ENCODE peak calls at places on chromosomes 16 and 17, in eight cellular contexts. V is cardiac muscle cell, J is lung, Q is HFF-Myc, B is fibroblast of pulmonary artery, O is astrocyte of the cerebellum, H is epithelial cell of esophagus, W is PC-9. R is an unnamed sample.
A peak's percentile ranks its signal among the peaks of the same experiment; 100 is the strongest.

GRCh38 chr16:90018297-90019200 is 707 bp downstream of the DBNDD1 start:
- DNase-seq in V (peak; percentile 27), B (no peak), J (no peak), H (peak; percentile 39), Q (no peak), W (peak; percentile 39), O (no peak), R (no peak)

GRCh38 chr16:78503501-78504110 is 404.2 kb downstream of the WWOX start:
- DNase-seq in V (peak; percentile 79), J (peak; percentile 62), Q (no peak), W (no peak), H (peak; percentile 58), B (peak; percentile 64), O (peak; percentile 36), R (peak; percentile 64)

GRCh38 chr17:48997103-48997826 is at the start of gene IGF2BP1:
- DNase-seq in O (no peak), Q (no peak), V (peak; percentile 87), W (no peak), H (peak; percentile 13), B (peak; percentile 73), J (no peak), R (peak; percentile 74)

GRCh38 chr16:81175325-81175891 is 63.1 kb upstream of the BCO1 start:
- DNase-seq in W (peak; percentile 86), B (peak; percentile 23), O (peak; percentile 49), H (peak; percentile 52), J (no peak), Q (peak; percentile 33), V (no peak), R (peak; percentile 62)

GRCh38 chr17:55346658-55347057 is 75.0 kb downstream of the MMD start:
- DNase-seq in W (no peak), O (no peak), J (no peak), V (no peak), H (no peak), Q (no peak), B (no peak), R (no peak)

GRCh38 chr16:84700518-84701277 is 898 bp downstream of the USP10 start:
- DNase-seq in V (peak; percentile 35), B (peak; percentile 30), H (peak; percentile 38), O (no peak), J (no peak), Q (no peak), W (no peak), R (peak; percentile 25)

GRCh38 chr16:81652798-81653505 is 126.1 kb upstream of the PLCG2 start:
- DNase-seq in J (no peak), Q (no peak), O (no peak), H (no peak), V (no peak), B (no peak), W (no peak), R (no peak)

GRCh38 chr17:20706752-20707372 is 127.3 kb downstream of the CDRT15L2 start:
- DNase-seq in V (no peak), B (no peak), Q (no peak), J (no peak), W (no peak), H (peak; percentile 34), O (no peak), R (no peak)

GRCh38 chr17:32916134-32916533 is 11.8 kb upstream of the TMEM98 start:
- DNase-seq in V (no peak), B (no peak), Q (no peak), W (no peak), O (no peak), J (peak; percentile 17), H (no peak), R (no peak)

GRCh38 chr17:46977750-46978488 is 1.1 kb downstream of the RPRML start:
- DNase-seq in O (no peak), V (no peak), W (no peak), Q (no peak), H (no peak), B (no peak), J (no peak), R (no peak)

GRCh38 chr17:4354862-4355514 is 11.5 kb downstream of the UBE2G1 start:
- DNase-seq in V (no peak), O (no peak), Q (no peak), B (no peak), H (peak; percentile 29), J (no peak), W (no peak), R (no peak)

GRCh38 chr17:60461584-60461983 is 39.3 kb downstream of the CHCT1 start:
- DNase-seq in W (no peak), H (no peak), B (no peak), Q (no peak), V (no peak), J (no peak), O (no peak), R (no peak)

GRCh38 chr16:24580665-24581064 is 41.3 kb downstream of the RBBP6 start:
- DNase-seq in Q (peak; percentile 5), J (no peak), O (peak; percentile 8), B (peak; percentile 63), V (no peak), W (no peak), H (peak; percentile 36), R (peak; percentile 67)

GRCh38 chr17:44628234-44629188 is 27.8 kb upstream of the MEIOC start:
- DNase-seq in B (peak; percentile 15), H (no peak), Q (no peak), V (peak; percentile 91), O (no peak), W (no peak), J (no peak), R (no peak)

GRCh38 chr16:74556375-74556922 is 50.5 kb downstream of the GLG1 start:
- DNase-seq in W (peak; percentile 44), B (peak; percentile 25), J (no peak), V (no peak), Q (no peak), H (peak; percentile 64), O (no peak), R (no peak)

GRCh38 chr17:2122641-2123302 is 67.9 kb downstream of the HIC1 start:
- DNase-seq in J (peak; percentile 61), B (peak; percentile 91), Q (no peak), W (no peak), H (peak; percentile 81), V (no peak), O (peak; percentile 78), R (peak; percentile 81)

GRCh38 chr17:35590249-35590824 is 3.2 kb downstream of the AP2B1 start:
- DNase-seq in O (no peak), J (no peak), Q (no peak), W (no peak), V (no peak), H (no peak), B (no peak), R (no peak)

GRCh38 chr16:53769787-53770186 is 65.8 kb downstream of the FTO start:
- DNase-seq in H (no peak), Q (no peak), B (no peak), W (no peak), V (peak; percentile 66), J (no peak), O (no peak), R (no peak)

GRCh38 chr17:48457080-48457836 is 27.2 kb upstream of the SKAP1 start:
- DNase-seq in J (peak; percentile 61), H (peak; percentile 62), W (peak; percentile 44), V (peak; percentile 80), O (peak; percentile 15), B (peak; percentile 64), Q (no peak), R (peak; percentile 64)

GRCh38 chr16:88610080-88610479 is 28.3 kb upstream of the IL17C start:
- DNase-seq in J (no peak), W (peak; percentile 10), O (no peak), H (no peak), V (no peak), Q (no peak), B (no peak), R (no peak)
- TF ChIP-seq CTCF in J (no peak), W (peak; percentile 32), O (peak; percentile 33), H (peak; percentile 21), V (no peak), Q (peak; percentile 6), B (peak; percentile 1), R (peak; percentile 13)

GRCh38 chr17:57578608-57578990 is 166.5 kb downstream of the CCDC182 start:
- DNase-seq in V (no peak), Q (no peak), O (peak; percentile 33), H (no peak), J (no peak), W (no peak), B (peak; percentile 59), R (peak; percentile 72)
- H3K4me3 ChIP-seq in V (no peak overlapping the region), Q (no peak overlapping the region), O (no peak overlapping the region), H (no peak overlapping the region), J (no peak overlapping the region), W (no peak overlapping the region), B (peak overlapping the region; percentile 41), R (no peak overlapping the region)

DNA sequence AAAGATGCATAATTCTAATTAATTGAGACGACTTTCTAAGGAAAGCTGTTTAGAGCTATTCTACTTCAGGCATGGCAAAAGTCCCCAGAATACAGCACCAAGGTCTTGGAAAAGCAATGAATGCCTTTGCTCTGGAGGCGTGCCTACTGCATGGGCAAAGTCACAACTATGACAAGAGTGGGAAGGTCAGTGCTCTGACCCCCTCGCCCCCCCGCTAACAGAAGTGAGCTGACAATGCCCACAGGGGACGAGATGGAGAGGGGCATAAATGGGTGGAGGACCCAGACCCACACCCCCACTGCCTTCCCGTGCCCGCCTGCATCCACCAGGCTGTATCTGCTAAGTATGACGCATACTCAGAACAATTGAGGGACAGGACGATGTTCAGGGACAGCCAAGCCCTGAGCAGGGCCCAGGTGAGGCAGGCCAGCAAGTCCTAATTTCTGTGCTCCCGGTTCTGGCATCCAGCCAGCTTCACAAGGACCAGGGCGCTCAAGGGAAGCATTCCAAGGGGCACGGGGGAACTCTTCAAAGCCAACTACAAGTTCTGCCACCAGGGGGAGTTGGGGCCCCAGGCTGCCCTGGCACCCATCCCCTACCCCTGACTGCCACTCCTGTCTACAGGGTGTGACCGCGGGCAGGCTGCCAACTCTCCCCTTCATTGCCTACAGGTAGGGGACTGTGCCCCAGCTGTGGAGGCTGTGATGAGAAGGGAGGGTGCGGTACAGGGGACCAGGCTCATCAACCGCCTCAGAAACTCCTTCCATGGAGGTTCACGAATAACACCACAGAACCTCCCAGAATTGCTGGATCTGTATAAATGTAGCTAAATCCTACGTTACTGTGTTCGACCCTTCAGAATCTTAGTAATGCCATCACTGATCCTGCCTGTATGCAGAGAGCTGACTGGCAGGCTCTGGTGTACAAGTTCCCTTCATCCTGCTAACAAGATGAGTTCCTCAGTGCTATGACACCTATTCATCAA is 20.8 kb downstream of the NPRL3 start:
- DNase-seq in H (peak; percentile 51), O (no peak), J (peak; percentile 80), V (peak; percentile 85), Q (no peak), B (peak; percentile 49), W (peak; percentile 58), R (peak; percentile 50)
- TF ChIP-seq CTCF in H (peak; percentile 74), O (peak; percentile 74), J (peak; percentile 22), V (peak; percentile 73), Q (peak; percentile 80), B (peak; percentile 71), W (peak; percentile 87), R (peak; percentile 78)

DNA sequence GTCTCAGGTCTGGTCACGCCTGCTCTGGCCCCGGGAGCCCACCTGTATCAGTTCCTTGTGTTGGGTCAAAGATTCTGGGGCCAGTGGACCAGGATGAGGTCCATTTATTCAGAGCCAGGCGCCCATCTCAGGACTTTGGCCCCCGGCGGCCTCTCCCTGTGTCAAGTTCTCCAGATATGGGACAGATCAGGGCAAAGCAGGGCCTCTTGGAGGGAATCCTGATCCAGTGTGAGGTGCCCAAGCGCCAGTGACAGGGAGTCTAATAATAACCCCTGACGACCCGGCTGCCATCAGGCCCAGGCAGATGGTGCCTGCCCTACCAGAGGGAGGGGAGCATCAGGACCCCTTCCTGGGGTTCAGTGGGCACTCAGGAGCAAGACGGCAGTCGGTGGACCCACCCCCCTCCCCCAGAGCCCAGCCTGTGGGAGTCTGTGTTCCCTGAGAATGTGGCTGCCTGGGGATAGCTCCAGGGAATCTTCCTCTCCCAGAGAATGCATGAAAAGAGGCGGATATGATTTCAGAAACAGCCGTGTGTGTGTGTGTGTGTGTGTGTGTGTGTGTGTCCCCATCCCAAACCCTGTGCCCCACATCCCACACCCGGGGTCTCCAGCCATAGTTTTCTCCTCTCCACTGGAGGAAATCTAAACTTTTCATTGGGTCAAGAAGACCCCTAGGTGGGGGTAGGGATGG is 1.4 kb downstream of the TTYH2 start:
- DNase-seq in W (no peak), J (no peak), Q (no peak), B (no peak), O (no peak), H (no peak), V (no peak), R (no peak)
- H3K4me3 ChIP-seq in W (no peak overlapping the region), J (no peak overlapping the region), Q (peak overlapping the region; percentile 61), B (no peak overlapping the region), O (no peak overlapping the region), H (no peak overlapping the region), V (no peak overlapping the region), R (peak overlapping the region; percentile 52)